ENCODE peak calls at places on chromosome 7, in nine cellular contexts. One of them, this sample, is unnamed.

GRCh38 chr7:83150310-83150709 is 12.4 kb downstream of the PCLO start:
- DNase-seq in uterus: no peak
- DNase-seq in body of pancreas: no peak
- DNase-seq in HL-60: no peak
- DNase-seq in H9: no peak
- DNase-seq in neural progenitor cell: no peak
- DNase-seq in endothelial cell: no peak
- DNase-seq in foreskin keratinocyte: no peak
- DNase-seq in cardiac muscle cell: no peak
- DNase-seq in this sample: no peak

GRCh38 chr7:19920200-19920599 is 146.8 kb upstream of the TMEM196 start:
- DNase-seq in uterus: no peak
- DNase-seq in body of pancreas: peak; percentile 18
- DNase-seq in HL-60: no peak
- DNase-seq in H9: no peak
- DNase-seq in neural progenitor cell: no peak
- DNase-seq in endothelial cell: no peak
- DNase-seq in foreskin keratinocyte: peak; percentile 23
- DNase-seq in cardiac muscle cell: no peak
- DNase-seq in this sample: no peak

GRCh38 chr7:148356303-148356702 is 234.3 kb upstream of the C7orf33 start:
- DNase-seq in uterus: peak; percentile 67
- DNase-seq in body of pancreas: peak; percentile 33
- DNase-seq in HL-60: no peak
- DNase-seq in H9: no peak
- DNase-seq in neural progenitor cell: no peak
- DNase-seq in endothelial cell: no peak
- DNase-seq in foreskin keratinocyte: no peak
- DNase-seq in cardiac muscle cell: no peak
- DNase-seq in this sample: no peak

GRCh38 chr7:74583630-74584029 is 73.9 kb upstream of the GTF2I start:
- DNase-seq in uterus: no peak
- DNase-seq in body of pancreas: no peak
- DNase-seq in HL-60: no peak
- DNase-seq in H9: no peak
- DNase-seq in neural progenitor cell: no peak
- DNase-seq in endothelial cell: no peak
- DNase-seq in foreskin keratinocyte: peak; percentile 93
- DNase-seq in cardiac muscle cell: no peak
- DNase-seq in this sample: no peak

GRCh38 chr7:122425731-122426130 is 121.2 kb upstream of the FEZF1 start:
- DNase-seq in uterus: no peak
- DNase-seq in body of pancreas: no peak
- DNase-seq in HL-60: no peak
- DNase-seq in H9: no peak
- DNase-seq in neural progenitor cell: no peak
- DNase-seq in endothelial cell: no peak
- DNase-seq in foreskin keratinocyte: no peak
- DNase-seq in cardiac muscle cell: no peak
- DNase-seq in this sample: no peak

GRCh38 chr7:144011458-144012230 is 11.5 kb downstream of the OR6B1 start:
- DNase-seq in uterus: no peak
- DNase-seq in body of pancreas: no peak
- DNase-seq in HL-60: no peak
- DNase-seq in H9: no peak
- DNase-seq in neural progenitor cell: no peak
- DNase-seq in endothelial cell: no peak
- DNase-seq in foreskin keratinocyte: no peak
- DNase-seq in cardiac muscle cell: no peak
- DNase-seq in this sample: no peak

GRCh38 chr7:157890921-157891401 is 554.2 kb downstream of the DNAJB6 start:
- DNase-seq in uterus: no peak
- DNase-seq in body of pancreas: no peak
- DNase-seq in HL-60: no peak
- DNase-seq in H9: no peak
- DNase-seq in neural progenitor cell: no peak
- DNase-seq in endothelial cell: no peak
- DNase-seq in foreskin keratinocyte: no peak
- DNase-seq in cardiac muscle cell: no peak
- DNase-seq in this sample: peak; percentile 27

GRCh38 chr7:151851160-151851751 is 25.7 kb downstream of the PRKAG2 start:
- DNase-seq in uterus: no peak
- DNase-seq in body of pancreas: peak; percentile 71
- DNase-seq in HL-60: no peak
- DNase-seq in H9: no peak
- DNase-seq in neural progenitor cell: no peak
- DNase-seq in endothelial cell: no peak
- DNase-seq in foreskin keratinocyte: peak; percentile 49
- DNase-seq in cardiac muscle cell: no peak
- DNase-seq in this sample: peak; percentile 86

GRCh38 chr7:107201795-107202450 is 33.1 kb downstream of the HBP1 start:
- DNase-seq in uterus: peak; percentile 34
- DNase-seq in body of pancreas: peak; percentile 89
- DNase-seq in HL-60: no peak
- DNase-seq in H9: peak; percentile 41
- DNase-seq in neural progenitor cell: peak; percentile 45
- DNase-seq in endothelial cell: peak; percentile 49
- DNase-seq in foreskin keratinocyte: peak; percentile 15
- DNase-seq in cardiac muscle cell: peak; percentile 55
- DNase-seq in this sample: no peak

GRCh38 chr7:37916673-37917660 is at the start of gene SFRP4:
- DNase-seq in uterus: peak; percentile 85
- DNase-seq in body of pancreas: peak; percentile 73
- DNase-seq in HL-60: no peak
- DNase-seq in H9: peak; percentile 67
- DNase-seq in neural progenitor cell: peak; percentile 79
- DNase-seq in endothelial cell: peak; percentile 42
- DNase-seq in foreskin keratinocyte: peak; percentile 2
- DNase-seq in cardiac muscle cell: peak; percentile 81
- DNase-seq in this sample: peak; percentile 51

GRCh38 chr7:128311-129080 is 63.9 kb upstream of the FAM20C start:
- DNase-seq in uterus: no peak
- DNase-seq in body of pancreas: no peak
- DNase-seq in HL-60: no peak
- DNase-seq in H9: no peak
- DNase-seq in neural progenitor cell: no peak
- DNase-seq in endothelial cell: no peak
- DNase-seq in foreskin keratinocyte: no peak
- DNase-seq in cardiac muscle cell: no peak
- DNase-seq in this sample: no peak

GRCh38 chr7:131546583-131547111 is 9.8 kb downstream of the PODXL start:
- DNase-seq in uterus: no peak
- DNase-seq in body of pancreas: no peak
- DNase-seq in HL-60: peak; percentile 14
- DNase-seq in H9: peak; percentile 95
- DNase-seq in neural progenitor cell: peak; percentile 85
- DNase-seq in endothelial cell: peak; percentile 70
- DNase-seq in foreskin keratinocyte: no peak
- DNase-seq in cardiac muscle cell: peak; percentile 52
- DNase-seq in this sample: no peak

GRCh38 chr7:129617607-129618006 is 6.1 kb downstream of the NRF1 start:
- DNase-seq in uterus: no peak
- DNase-seq in body of pancreas: no peak
- DNase-seq in HL-60: no peak
- DNase-seq in H9: no peak
- DNase-seq in neural progenitor cell: no peak
- DNase-seq in endothelial cell: no peak
- DNase-seq in foreskin keratinocyte: no peak
- DNase-seq in cardiac muscle cell: no peak
- DNase-seq in this sample: no peak

GRCh38 chr7:25359471-25360059 is 131.3 kb upstream of the NPVF start:
- DNase-seq in uterus: no peak
- DNase-seq in body of pancreas: peak; percentile 12
- DNase-seq in HL-60: no peak
- DNase-seq in H9: no peak
- DNase-seq in neural progenitor cell: peak; percentile 4
- DNase-seq in endothelial cell: no peak
- DNase-seq in foreskin keratinocyte: no peak
- DNase-seq in cardiac muscle cell: no peak
- DNase-seq in this sample: no peak

GRCh38 chr7:131170440-131171105 is 157.1 kb upstream of the MKLN1 start:
- DNase-seq in uterus: no peak
- DNase-seq in body of pancreas: no peak
- DNase-seq in HL-60: no peak
- DNase-seq in H9: no peak
- DNase-seq in neural progenitor cell: peak; percentile 27
- DNase-seq in endothelial cell: no peak
- DNase-seq in foreskin keratinocyte: no peak
- DNase-seq in cardiac muscle cell: peak; percentile 48
- DNase-seq in this sample: no peak

GRCh38 chr7:42152353-42153205 is 84.4 kb downstream of the GLI3 start:
- DNase-seq in uterus: no peak
- DNase-seq in body of pancreas: no peak
- DNase-seq in HL-60: no peak
- DNase-seq in H9: no peak
- DNase-seq in neural progenitor cell: peak; percentile 83
- DNase-seq in endothelial cell: no peak
- DNase-seq in foreskin keratinocyte: no peak
- DNase-seq in cardiac muscle cell: peak; percentile 56
- DNase-seq in this sample: no peak

GRCh38 chr7:19181634-19182033 is 36.4 kb upstream of the FERD3L start:
- DNase-seq in uterus: no peak
- DNase-seq in body of pancreas: no peak
- DNase-seq in HL-60: no peak
- DNase-seq in H9: no peak
- DNase-seq in neural progenitor cell: no peak
- DNase-seq in endothelial cell: no peak
- DNase-seq in foreskin keratinocyte: no peak
- DNase-seq in cardiac muscle cell: no peak
- DNase-seq in this sample: no peak

GRCh38 chr7:149869867-149870266 is 3.9 kb upstream of the ATP6V0E2 start:
- DNase-seq in uterus: no peak
- DNase-seq in body of pancreas: no peak
- DNase-seq in HL-60: no peak
- DNase-seq in H9: peak; percentile 4
- DNase-seq in neural progenitor cell: no peak
- DNase-seq in endothelial cell: no peak
- DNase-seq in foreskin keratinocyte: no peak
- DNase-seq in cardiac muscle cell: no peak
- DNase-seq in this sample: peak; percentile 8

GRCh38 chr7:65438593-65438992 is 64.9 kb downstream of the ZNF92 start:
- DNase-seq in uterus: no peak
- DNase-seq in body of pancreas: no peak
- DNase-seq in HL-60: no peak
- DNase-seq in H9: no peak
- DNase-seq in neural progenitor cell: no peak
- DNase-seq in endothelial cell: no peak
- DNase-seq in foreskin keratinocyte: peak; percentile 88
- DNase-seq in cardiac muscle cell: no peak
- DNase-seq in this sample: no peak

GRCh38 chr7:79820387-79820786 is 314.2 kb upstream of the GNAI1 start:
- DNase-seq in uterus: peak; percentile 35
- DNase-seq in body of pancreas: peak; percentile 30
- DNase-seq in HL-60: no peak
- DNase-seq in H9: no peak
- DNase-seq in neural progenitor cell: peak; percentile 43
- DNase-seq in endothelial cell: no peak
- DNase-seq in foreskin keratinocyte: peak; percentile 17
- DNase-seq in cardiac muscle cell: peak; percentile 45
- DNase-seq in this sample: no peak
- TF ChIP-seq CTCF in uterus: no peak
- TF ChIP-seq CTCF in body of pancreas: no peak
- TF ChIP-seq CTCF in HL-60: no peak
- TF ChIP-seq CTCF in H9: no peak
- TF ChIP-seq CTCF in neural progenitor cell: no peak
- TF ChIP-seq CTCF in endothelial cell: no peak
- TF ChIP-seq CTCF in foreskin keratinocyte: no peak
- TF ChIP-seq CTCF in cardiac muscle cell: no peak
- TF ChIP-seq CTCF in this sample: no peak

GRCh38 chr7:104650991-104651680 is 322.7 kb downstream of the LHFPL3 start:
- DNase-seq in uterus: no peak
- DNase-seq in body of pancreas: peak; percentile 21
- DNase-seq in HL-60: no peak
- DNase-seq in H9: no peak
- DNase-seq in neural progenitor cell: no peak
- DNase-seq in endothelial cell: no peak
- DNase-seq in foreskin keratinocyte: no peak
- DNase-seq in cardiac muscle cell: no peak
- DNase-seq in this sample: no peak

GRCh38 chr7:104655592-104655991 is 327.2 kb downstream of the LHFPL3 start:
- DNase-seq in uterus: no peak
- DNase-seq in body of pancreas: no peak
- DNase-seq in HL-60: no peak
- DNase-seq in H9: no peak
- DNase-seq in neural progenitor cell: no peak
- DNase-seq in endothelial cell: no peak
- DNase-seq in foreskin keratinocyte: no peak
- DNase-seq in cardiac muscle cell: no peak
- DNase-seq in this sample: no peak

GRCh38 chr7:104653870-104654401 is 325.5 kb downstream of the LHFPL3 start:
- DNase-seq in uterus: no peak
- DNase-seq in body of pancreas: no peak
- DNase-seq in HL-60: no peak
- DNase-seq in H9: no peak
- DNase-seq in neural progenitor cell: no peak
- DNase-seq in endothelial cell: no peak
- DNase-seq in foreskin keratinocyte: no peak
- DNase-seq in cardiac muscle cell: no peak
- DNase-seq in this sample: no peak

GRCh38 chr7:104652434-104652833 is 324.0 kb downstream of the LHFPL3 start:
- DNase-seq in uterus: no peak
- DNase-seq in body of pancreas: no peak
- DNase-seq in HL-60: no peak
- DNase-seq in H9: no peak
- DNase-seq in neural progenitor cell: no peak
- DNase-seq in endothelial cell: no peak
- DNase-seq in foreskin keratinocyte: no peak
- DNase-seq in cardiac muscle cell: no peak
- DNase-seq in this sample: no peak

GRCh38 chr7:104652865-104653264 is 324.5 kb downstream of the LHFPL3 start:
- DNase-seq in uterus: no peak
- DNase-seq in body of pancreas: no peak
- DNase-seq in HL-60: no peak
- DNase-seq in H9: no peak
- DNase-seq in neural progenitor cell: no peak
- DNase-seq in endothelial cell: no peak
- DNase-seq in foreskin keratinocyte: no peak
- DNase-seq in cardiac muscle cell: no peak
- DNase-seq in this sample: no peak
- TF ChIP-seq CTCF in uterus: no peak
- TF ChIP-seq CTCF in body of pancreas: no peak
- TF ChIP-seq CTCF in HL-60: no peak
- TF ChIP-seq CTCF in H9: no peak
- TF ChIP-seq CTCF in neural progenitor cell: no peak
- TF ChIP-seq CTCF in endothelial cell: no peak
- TF ChIP-seq CTCF in foreskin keratinocyte: no peak
- TF ChIP-seq CTCF in cardiac muscle cell: no peak
- TF ChIP-seq CTCF in this sample: no peak

GRCh38 chr7:9091282-9091681 is 657.9 kb downstream of the NXPH1 start:
- DNase-seq in uterus: no peak
- DNase-seq in body of pancreas: no peak
- DNase-seq in HL-60: no peak
- DNase-seq in H9: no peak
- DNase-seq in neural progenitor cell: no peak
- DNase-seq in endothelial cell: no peak
- DNase-seq in foreskin keratinocyte: no peak
- DNase-seq in cardiac muscle cell: no peak
- DNase-seq in this sample: no peak
- TF ChIP-seq CTCF in uterus: no peak
- TF ChIP-seq CTCF in body of pancreas: no peak
- TF ChIP-seq CTCF in HL-60: no peak
- TF ChIP-seq CTCF in H9: peak; percentile 52
- TF ChIP-seq CTCF in neural progenitor cell: no peak
- TF ChIP-seq CTCF in endothelial cell: no peak
- TF ChIP-seq CTCF in foreskin keratinocyte: no peak
- TF ChIP-seq CTCF in cardiac muscle cell: no peak
- TF ChIP-seq CTCF in this sample: no peak

GRCh38 chr7:29309041-29309860 is 114.7 kb downstream of the CHN2 start:
- DNase-seq in uterus: no peak
- DNase-seq in body of pancreas: no peak
- DNase-seq in HL-60: no peak
- DNase-seq in H9: no peak
- DNase-seq in neural progenitor cell: no peak
- DNase-seq in endothelial cell: no peak
- DNase-seq in foreskin keratinocyte: no peak
- DNase-seq in cardiac muscle cell: no peak
- DNase-seq in this sample: no peak
- TF ChIP-seq CTCF in uterus: no peak
- TF ChIP-seq CTCF in body of pancreas: no peak
- TF ChIP-seq CTCF in HL-60: peak; percentile 7
- TF ChIP-seq CTCF in H9: peak; percentile 49
- TF ChIP-seq CTCF in neural progenitor cell: peak; percentile 24
- TF ChIP-seq CTCF in endothelial cell: peak; percentile 23
- TF ChIP-seq CTCF in foreskin keratinocyte: peak; percentile 45
- TF ChIP-seq CTCF in cardiac muscle cell: peak; percentile 33
- TF ChIP-seq CTCF in this sample: no peak